ENCODE peak calls at places on chromosome 11, in four cellular contexts. O is SK-N-SH, E is prostate gland, I is HepG2. W is an unnamed sample. For H3K27me3, the result is how much of the 10 kb centered on the place peaks cover.

GRCh38 chr11:36108812-36109498 is 165.1 kb downstream of the LDLRAD3 start:
- DNase-seq in I (no peak), E (no peak), O (no peak), W (no peak)

GRCh38 chr11:19786644-19787043 is 74.0 kb downstream of the NAV2 start:
- DNase-seq in O (no peak), E (no peak), I (no peak), W (no peak)

GRCh38 chr11:10307411-10308207 is 2.7 kb downstream of the ADM start:
- DNase-seq in E (peak), I (peak), O (peak), W (peak)

GRCh38 chr11:69130586-69131566 is 24.9 kb upstream of the SMIM38 start:
- DNase-seq in E (no peak), O (no peak), I (no peak), W (no peak)

GRCh38 chr11:130650456-130651068 is 202.1 kb downstream of the ADAMTS15 start:
- DNase-seq in E (no peak), O (no peak), I (no peak), W (no peak)

GRCh38 chr11:112558691-112559090 is 298.0 kb upstream of the PLET1 start:
- DNase-seq in I (no peak), E (no peak), O (no peak), W (no peak)

GRCh38 chr11:47056261-47056915 is 119.8 kb downstream of the CSTPP1 start:
- DNase-seq in E (no peak), I (no peak), O (no peak), W (no peak)

GRCh38 chr11:40132881-40133280 is 1326.6 kb downstream of the LRRC4C start:
- DNase-seq in O (no peak), E (no peak), I (no peak), W (no peak)

GRCh38 chr11:41307371-41308080 is 151.9 kb downstream of the LRRC4C start:
- DNase-seq in I (no peak), E (no peak), O (no peak), W (no peak)

GRCh38 chr11:9992306-9992705 is 301.7 kb downstream of the SBF2 start:
- DNase-seq in E (no peak), O (no peak), I (no peak), W (no peak)

GRCh38 chr11:1006762-1007161 is 29.8 kb downstream of the MUC6 start:
- DNase-seq in O (no peak), E (no peak), I (no peak), W (no peak)

GRCh38 chr11:46252373-46252914 is 25.0 kb upstream of the CREB3L1 start:
- DNase-seq in I (peak), E (no peak), O (no peak), W (no peak)

GRCh38 chr11:94545641-94546470 is 2.1 kb downstream of the FUT4 start:
- DNase-seq in E (no peak), O (no peak), I (no peak), W (no peak)

GRCh38 chr11:65863889-65864757 is 3.9 kb downstream of the MUS81 start:
- DNase-seq in I (no peak), O (no peak), E (no peak), W (no peak)
- TF ChIP-seq POLR2AphosphoS5 in I (no peak), O (no peak), E (no peak), W (no peak)

GRCh38 chr11:115501895-115502589 is 2.2 kb downstream of the CADM1 start:
- DNase-seq in E (no peak), O (peak), I (peak), W (no peak)
- H3K27me3 ChIP-seq in E (under half), O (under half), I (under half), W (half or more)

DNA sequence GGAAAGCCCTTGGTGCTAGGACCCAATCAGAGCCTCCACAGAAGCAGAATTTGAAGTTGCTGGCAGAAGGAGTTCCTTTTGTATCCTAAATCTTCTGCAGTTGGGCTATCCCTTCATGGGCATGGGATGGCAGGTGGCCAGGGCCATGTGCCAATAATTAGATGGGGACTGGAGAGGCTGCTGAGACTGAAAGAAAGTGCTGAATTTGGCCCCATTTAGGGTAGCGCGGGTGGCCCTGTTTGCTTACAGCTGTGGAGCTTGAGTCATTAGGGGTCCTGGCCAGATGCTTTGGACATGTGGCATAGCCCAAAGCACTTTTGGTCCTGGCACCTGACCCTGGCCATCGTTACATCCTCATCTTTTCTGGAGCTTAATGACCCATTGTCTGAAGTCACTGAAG is 27.1 kb downstream of the PARVA start:
- DNase-seq in I (no peak), E (no peak), O (no peak), W (no peak)
- TF ChIP-seq POLR2AphosphoS5 in I (no peak), E (no peak), O (no peak), W (no peak)

DNA sequence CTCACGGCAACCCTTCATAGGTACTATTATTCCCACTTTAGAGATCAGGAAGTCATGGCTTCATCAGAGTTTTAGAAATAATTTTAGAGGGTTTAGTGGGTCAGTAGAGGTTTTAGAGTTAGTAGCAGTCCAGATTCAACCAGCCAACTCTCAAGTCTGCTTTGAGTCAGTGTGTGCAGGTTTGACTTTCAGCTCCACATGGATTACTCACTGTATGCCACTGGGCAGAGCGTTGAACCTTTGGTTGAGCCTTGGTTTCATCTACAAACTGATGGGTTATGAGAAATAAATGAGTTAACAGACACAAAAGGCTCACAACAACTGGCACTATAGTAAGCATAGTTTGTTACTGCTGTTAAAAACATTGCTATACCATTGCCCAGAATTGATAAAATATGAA is 19.0 kb upstream of the TP53AIP1 start:
- DNase-seq in E (no peak), I (no peak), O (no peak), W (no peak)
- H3K27me3 ChIP-seq in E (under half), I (under half), O (under half), W (under half)

DNA sequence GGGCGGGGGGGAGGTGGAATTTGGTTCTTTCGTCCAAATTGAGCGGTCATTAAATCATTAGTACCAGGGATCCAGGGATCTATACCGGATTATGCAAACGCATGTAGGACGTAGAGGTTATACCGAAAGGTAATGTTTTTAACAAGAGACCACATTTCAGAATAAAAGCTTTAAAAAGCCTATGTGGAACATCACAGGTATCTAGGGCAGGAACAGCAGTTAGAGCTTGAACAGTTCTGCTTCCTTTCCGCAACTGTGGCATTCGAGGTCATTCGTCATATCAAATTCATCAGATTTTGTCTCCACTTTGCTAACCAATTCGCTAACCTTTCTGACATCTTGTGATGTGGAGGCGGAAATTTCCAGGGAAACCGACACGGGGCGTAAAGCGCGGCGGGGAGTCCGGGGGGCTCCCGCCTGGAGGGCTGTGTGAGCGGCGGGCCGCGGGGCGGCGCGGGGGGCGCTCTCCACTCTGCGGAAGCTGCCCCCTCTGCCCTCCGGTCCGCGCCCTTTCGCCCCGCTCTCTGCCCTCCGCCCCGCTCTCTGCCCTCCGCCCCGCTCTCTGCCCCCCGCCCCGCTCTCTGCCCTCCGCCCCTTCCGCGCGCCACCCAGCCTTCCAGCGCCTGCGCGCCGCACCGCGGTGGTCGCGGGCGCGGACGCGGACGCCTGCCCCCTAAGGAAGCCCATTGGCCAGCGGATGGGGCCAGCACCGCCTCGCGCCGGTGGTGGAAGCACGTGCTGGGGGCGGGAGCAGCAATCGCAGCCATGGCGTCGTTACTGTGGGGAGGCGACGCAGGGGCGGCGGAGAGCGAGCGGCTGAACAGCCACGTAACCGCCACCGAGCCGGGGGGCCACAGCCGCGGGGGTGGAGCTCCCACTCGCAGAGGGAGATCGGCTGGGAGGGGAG is at the start of gene DDX25:
- DNase-seq in O (peak), E (no peak), I (no peak), W (no peak)
- TF ChIP-seq POLR2AphosphoS5 in O (no peak), E (no peak), I (no peak), W (no peak)

DNA sequence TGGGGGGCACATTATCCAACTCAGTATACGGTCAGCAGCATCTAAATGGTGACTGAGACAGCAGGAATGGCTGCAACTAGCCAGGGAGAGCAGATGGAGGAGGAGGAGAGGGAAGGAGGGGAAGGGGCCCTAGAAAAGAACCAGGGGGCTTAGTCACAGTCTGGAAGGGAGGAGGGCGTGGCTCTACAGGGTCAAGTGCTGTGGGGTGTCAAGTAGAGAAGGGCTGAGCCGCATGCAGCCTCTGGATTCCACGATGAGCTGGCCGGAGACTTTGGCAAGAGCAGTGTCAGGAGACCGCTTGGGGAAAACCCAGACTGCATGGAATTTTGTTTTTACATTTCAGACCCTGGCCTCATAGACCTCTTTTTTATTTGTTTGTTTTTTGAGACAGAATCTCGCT is 25.8 kb upstream of the PPFIA1 start:
- DNase-seq in O (no peak), E (no peak), I (no peak), W (no peak)
- H3K27me3 ChIP-seq in O (under half), E (under half), I (under half), W (under half)

GRCh38 chr11:96715208-96715607 is 325.4 kb downstream of the JRKL start:
- DNase-seq in O (no peak), E (no peak), I (no peak), W (no peak)

GRCh38 chr11:96713301-96713700 is 323.5 kb downstream of the JRKL start:
- DNase-seq in O (no peak), E (no peak), I (no peak), W (no peak)

DNA sequence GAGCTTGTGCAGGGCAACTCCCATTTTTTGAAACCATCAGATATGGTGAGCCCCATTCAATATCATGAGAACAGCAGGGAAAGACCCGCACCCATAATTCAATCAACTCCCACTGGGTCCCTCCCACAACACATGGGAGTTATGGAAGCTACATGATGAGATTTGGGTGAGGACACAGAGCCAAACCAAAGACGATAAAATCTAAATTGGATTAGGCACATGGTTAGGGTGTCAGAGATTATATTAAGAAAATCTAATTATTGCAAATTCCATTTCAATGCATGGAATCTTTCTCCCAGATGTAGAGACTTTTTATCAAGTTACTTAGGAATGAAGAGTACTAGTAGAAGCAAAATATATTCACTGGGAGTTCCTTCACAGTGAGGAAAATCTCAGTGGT is 324.9 kb downstream of the JRKL start:
- DNase-seq in I (no peak), O (no peak), E (no peak), W (no peak)
- TF ChIP-seq POLR2AphosphoS5 in I (no peak), O (no peak), E (no peak), W (no peak)

GRCh38 chr11:58358969-58359368 is at the start of gene OR5B17:
- DNase-seq in O (no peak), I (no peak), E (no peak), W (no peak)

DNA sequence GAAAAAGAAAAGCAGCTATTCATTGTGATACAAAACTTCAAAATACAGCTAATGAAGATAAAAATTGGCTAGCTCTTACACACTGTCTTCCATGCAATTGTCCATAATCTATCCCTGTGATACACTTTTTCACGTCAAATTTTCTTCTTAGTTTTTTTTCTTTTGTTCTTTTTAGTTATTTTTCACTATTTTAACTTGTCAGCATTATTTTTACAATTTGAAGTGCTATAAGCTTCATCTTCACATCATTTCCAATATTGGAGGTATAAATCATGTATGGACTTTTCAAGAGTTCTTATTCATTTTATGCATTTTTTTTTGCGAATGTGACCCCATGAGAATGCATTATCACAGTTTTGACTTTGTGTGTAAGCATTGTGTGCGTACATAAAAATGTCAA is 4.1 kb downstream of the OR5B17 start:
- DNase-seq in O (no peak), E (no peak), I (no peak), W (no peak)
- H3K27me3 ChIP-seq in O (under half), E (under half), I (under half), W (under half)

GRCh38 chr11:118956094-118956846 is at the start of gene UPK2:
- DNase-seq in E (peak), O (peak), I (peak), W (peak)
- TF ChIP-seq POLR2AphosphoS5 in E (peak), O (no peak), I (no peak), W (no peak)